ENCODE peak calls at places on chromosomes 12 and 14, in five cellular contexts. Z is midbrain; I is tibial artery; A is astrocyte of the spinal cord; P is activated T-cell treated with anti-CD3 and anti-CD28 coated beads, Interleukin-2, amount 50 U/mL, for 72 hours. X is an unnamed sample.

GRCh38 chr12:461425-461824 is 1.7 kb downstream of the B4GALNT3 start:
- DNase-seq in Z (no peak), I (no peak), A (no peak), P (no peak), X (no peak)

GRCh38 chr14:28756896-28757570 is 9.6 kb upstream of the FOXG1 start:
- DNase-seq in Z (no peak), I (no peak), A (peak), P (no peak), X (no peak)

GRCh38 chr12:27498761-27499160 is 25.2 kb upstream of the PPFIBP1 start:
- DNase-seq in Z (no peak), I (no peak), A (no peak), P (no peak), X (no peak)

GRCh38 chr12:15253990-15254389 is 32.8 kb upstream of the RERG start:
- DNase-seq in Z (no peak), I (no peak), A (no peak), P (no peak), X (no peak)

GRCh38 chr12:68367903-68368302 is 35.7 kb upstream of the MDM1 start:
- DNase-seq in Z (no peak), I (no peak), A (no peak), P (no peak), X (no peak)

GRCh38 chr12:77167801-77168200 is 102.4 kb upstream of the E2F7 start:
- DNase-seq in Z (no peak), I (no peak), A (no peak), P (no peak), X (no peak)

GRCh38 chr12:104011265-104011664 is 38.7 kb downstream of the GLT8D2 start:
- DNase-seq in Z (no peak), I (no peak), A (peak), P (no peak), X (no peak)

GRCh38 chr14:54329082-54329695 is 67.6 kb upstream of the CDKN3 start:
- DNase-seq in Z (peak), I (no peak), A (peak), P (peak), X (no peak)

GRCh38 chr14:91164676-91165075 is 50.8 kb downstream of the DGLUCY start:
- DNase-seq in Z (no peak), I (no peak), A (no peak), P (no peak), X (no peak)

GRCh38 chr12:120262852-120263724 is 2.4 kb downstream of the PXN start:
- DNase-seq in Z (no peak), I (peak), A (no peak), P (no peak), X (no peak)

GRCh38 chr14:85333313-85333712 is 196.6 kb upstream of the FLRT2 start:
- DNase-seq in Z (no peak), I (no peak), A (peak), P (no peak), X (no peak)

GRCh38 chr14:57323703-57324102 is 54.9 kb downstream of the AP5M1 start:
- DNase-seq in Z (no peak), I (no peak), A (no peak), P (no peak), X (no peak)

GRCh38 chr12:96447256-96447655 is 42.1 kb upstream of the CFAP54 start:
- DNase-seq in Z (no peak), I (no peak), A (no peak), P (no peak), X (no peak)

GRCh38 chr12:63918788-63919300 is 74.3 kb downstream of the SRGAP1 start:
- DNase-seq in Z (no peak), I (no peak), A (peak), P (no peak), X (no peak)

GRCh38 chr12:76976777-76977465 is 88.4 kb downstream of the E2F7 start:
- DNase-seq in Z (no peak), I (no peak), A (peak), P (no peak), X (no peak)

GRCh38 chr12:120887253-120888043 is 16.7 kb downstream of the SPPL3 start:
- DNase-seq in Z (no peak), I (no peak), A (no peak), P (no peak), X (no peak)

GRCh38 chr12:51591020-51591901 is at the start of gene SCN8A:
- DNase-seq in Z (peak), I (no peak), A (peak), P (peak), X (peak)

GRCh38 chr12:76623929-76624328 is 64.4 kb upstream of the OSBPL8 start:
- DNase-seq in Z (no peak), I (no peak), A (peak), P (no peak), X (no peak)